ENCODE peak calls at places on chromosomes 12 and 14, in nine cellular contexts. P, D, T, X, H, E, J, O and Q are unnamed samples.

GRCh38 chr12:104177663-104178501 is 37.7 kb upstream of the TXNRD1 start:
- DNase-seq in P (peak; percentile 99), D (peak; percentile 32), T (no peak), X (no peak), H (peak; percentile 85), E (peak; percentile 42), J (peak; percentile 50), O (peak; percentile 94), Q (peak; percentile 37)

GRCh38 chr12:111448831-111449790 is 43.4 kb downstream of the SH2B3 start:
- DNase-seq in P (no peak), D (no peak), T (no peak), X (no peak), H (no peak), E (no peak), J (peak; percentile 9), O (no peak), Q (no peak)

GRCh38 chr12:89674326-89674942 is 34.2 kb downstream of the ATP2B1 start:
- DNase-seq in P (no peak), D (no peak), T (no peak), X (no peak), H (no peak), E (no peak), J (no peak), O (no peak), Q (no peak)

GRCh38 chr12:132178801-132179401 is 34.6 kb downstream of the NOC4L start:
- DNase-seq in P (no peak), D (no peak), T (peak; percentile 46), X (no peak), H (peak; percentile 81), E (peak; percentile 83), J (no peak), O (no peak), Q (peak; percentile 83)

GRCh38 chr14:68607081-68607851 is 185.6 kb downstream of the ZFP36L1 start:
- DNase-seq in P (no peak), D (peak; percentile 40), T (no peak), X (no peak), H (peak; percentile 50), E (peak; percentile 19), J (no peak), O (no peak), Q (peak; percentile 20)

GRCh38 chr12:30021046-30021833 is 237.5 kb upstream of the TMTC1 start:
- DNase-seq in P (no peak), D (no peak), T (no peak), X (no peak), H (peak; percentile 31), E (no peak), J (no peak), O (no peak), Q (no peak)

GRCh38 chr12:123027726-123028445 is 47.4 kb downstream of the ARL6IP4 start:
- DNase-seq in P (no peak), D (no peak), T (no peak), X (no peak), H (no peak), E (no peak), J (no peak), O (no peak), Q (no peak)

GRCh38 chr14:90795744-90796143 is 20.5 kb downstream of the TTC7B start:
- DNase-seq in P (peak; percentile 79), D (no peak), T (no peak), X (no peak), H (peak; percentile 91), E (no peak), J (no peak), O (no peak), Q (no peak)

GRCh38 chr12:75236206-75236605 is 26.6 kb upstream of the KCNC2 start:
- DNase-seq in P (no peak), D (no peak), T (no peak), X (no peak), H (peak; percentile 97), E (no peak), J (no peak), O (no peak), Q (peak; percentile 27)

GRCh38 chr14:100129161-100129589 is 30.3 kb downstream of the DEGS2 start:
- DNase-seq in P (peak; percentile 74), D (no peak), T (no peak), X (no peak), H (peak; percentile 36), E (no peak), J (no peak), O (no peak), Q (no peak)

GRCh38 chr14:85917631-85918030 is 387.7 kb downstream of the FLRT2 start:
- DNase-seq in P (no peak), D (no peak), T (no peak), X (no peak), H (no peak), E (no peak), J (no peak), O (peak; percentile 38), Q (no peak)

GRCh38 chr12:78385541-78385940 is 479.0 kb upstream of the SYT1 start:
- DNase-seq in P (peak; percentile 29), D (no peak), T (no peak), X (no peak), H (peak; percentile 34), E (no peak), J (no peak), O (no peak), Q (no peak)

GRCh38 chr12:64169999-64170398 is 52.1 kb downstream of the KICS2 start:
- DNase-seq in P (no peak), D (no peak), T (no peak), X (no peak), H (no peak), E (no peak), J (no peak), O (no peak), Q (no peak)

GRCh38 chr14:103055693-103056092 is 1.7 kb downstream of the CDC42BPB start:
- DNase-seq in P (peak; percentile 57), D (no peak), T (no peak), X (no peak), H (no peak), E (no peak), J (no peak), O (no peak), Q (no peak)

GRCh38 chr12:109178532-109178931 is 62.1 kb downstream of the ACACB start:
- DNase-seq in P (no peak), D (no peak), T (no peak), X (no peak), H (no peak), E (no peak), J (no peak), O (peak; percentile 24), Q (no peak)

GRCh38 chr12:47748899-47749298 is 9.8 kb downstream of the RAPGEF3 start:
- DNase-seq in P (no peak), D (no peak), T (no peak), X (no peak), H (no peak), E (no peak), J (no peak), O (no peak), Q (no peak)

GRCh38 chr14:50859296-50859624 is 12.6 kb upstream of the ABHD12B start:
- DNase-seq in P (no peak), D (no peak), T (no peak), X (no peak), H (peak; percentile 30), E (no peak), J (no peak), O (no peak), Q (no peak)

GRCh38 chr12:105322070-105322469 is 8.4 kb upstream of the C12orf75 start:
- DNase-seq in P (peak; percentile 79), D (no peak), T (no peak), X (no peak), H (no peak), E (no peak), J (no peak), O (no peak), Q (no peak)

GRCh38 chr12:981176-981828 is 9.7 kb upstream of the ERC1 start:
- DNase-seq in P (no peak), D (no peak), T (no peak), X (no peak), H (peak; percentile 83), E (peak; percentile 27), J (no peak), O (no peak), Q (peak; percentile 43)

GRCh38 chr12:124191024-124191359 is 103.9 kb upstream of the RFLNA start:
- DNase-seq in P (no peak), D (no peak), T (no peak), X (no peak), H (peak; percentile 21), E (peak; percentile 37), J (no peak), O (peak; percentile 61), Q (peak; percentile 16)

GRCh38 chr14:89214221-89214965 is 202.6 kb downstream of the FOXN3 start:
- DNase-seq in P (no peak), D (peak; percentile 69), T (no peak), X (peak; percentile 23), H (peak; percentile 80), E (no peak), J (peak; percentile 92), O (no peak), Q (peak; percentile 98)

GRCh38 chr12:91326043-91327027 is 143.7 kb upstream of the DCN start:
- DNase-seq in P (peak; percentile 90), D (peak; percentile 47), T (no peak), X (no peak), H (peak; percentile 76), E (peak; percentile 51), J (peak; percentile 30), O (peak; percentile 47), Q (peak; percentile 69)

GRCh38 chr12:94437303-94437702 is 22.4 kb downstream of the CEP83 start:
- DNase-seq in P (no peak), D (no peak), T (no peak), X (no peak), H (no peak), E (no peak), J (no peak), O (no peak), Q (no peak)

GRCh38 chr14:65070710-65071033 is 31.6 kb downstream of the MAX start:
- DNase-seq in P (no peak), D (no peak), T (no peak), X (no peak), H (peak; percentile 45), E (no peak), J (no peak), O (peak; percentile 59), Q (peak; percentile 84)